ENCODE peak calls at places on chromosome 7, in eight cellular contexts. U is suprapubic skin, J is GM10248, L is astrocyte of the spinal cord, W is cardiac muscle cell, H is GM12865, N is K562, S is HFF-Myc. I is an unnamed sample.

GRCh38 chr7:112537822-112538221 is 57.0 kb downstream of the LSMEM1 start:
- DNase-seq in U (no peak), J (no peak), L (no peak), W (no peak), H (no peak), N (no peak), S (no peak), I (no peak)

GRCh38 chr7:101605611-101606010 is 23.5 kb downstream of the MYL10 start:
- DNase-seq in U (no peak), J (no peak), L (no peak), W (no peak), H (no peak), N (no peak), S (no peak), I (no peak)

GRCh38 chr7:41777894-41778596 is 75.2 kb upstream of the INHBA start:
- DNase-seq in U (no peak), J (no peak), L (no peak), W (peak), H (no peak), N (no peak), S (no peak), I (no peak)

GRCh38 chr7:42237162-42237821 is at the start of gene GLI3:
- DNase-seq in U (peak), J (peak), L (peak), W (peak), H (peak), N (peak), S (peak), I (peak)

GRCh38 chr7:90917536-90917935 is 321.4 kb downstream of the CDK14 start:
- DNase-seq in U (no peak), J (no peak), L (no peak), W (no peak), H (no peak), N (no peak), S (no peak), I (no peak)

GRCh38 chr7:13265271-13265670 is 577.8 kb downstream of the ARL4A start:
- DNase-seq in U (no peak), J (no peak), L (no peak), W (no peak), H (no peak), N (no peak), S (no peak), I (no peak)

GRCh38 chr7:43552122-43552521 is 30.8 kb upstream of the STK17A start:
- DNase-seq in U (no peak), J (no peak), L (no peak), W (no peak), H (no peak), N (no peak), S (no peak), I (no peak)

GRCh38 chr7:70615066-70615465 is 516.9 kb upstream of the GALNT17 start:
- DNase-seq in U (no peak), J (no peak), L (no peak), W (no peak), H (no peak), N (no peak), S (no peak), I (no peak)

GRCh38 chr7:129702316-129702715 is 90.8 kb downstream of the NRF1 start:
- DNase-seq in U (no peak), J (no peak), L (peak), W (peak), H (no peak), N (no peak), S (no peak), I (no peak)

GRCh38 chr7:136940917-136941316 is 72.5 kb downstream of the CHRM2 start:
- DNase-seq in U (no peak), J (no peak), L (no peak), W (no peak), H (no peak), N (no peak), S (no peak), I (no peak)

GRCh38 chr7:134698481-134698880 is 51.8 kb downstream of the BPGM start:
- DNase-seq in U (no peak), J (no peak), L (no peak), W (no peak), H (no peak), N (no peak), S (no peak), I (no peak)

GRCh38 chr7:151304856-151305255 is 36.8 kb upstream of the NUB1 start:
- DNase-seq in U (no peak), J (peak), L (peak), W (peak), H (no peak), N (peak), S (no peak), I (no peak)

GRCh38 chr7:134533288-134533771 is 6.0 kb downstream of the AKR1B10 start:
- DNase-seq in U (no peak), J (no peak), L (no peak), W (no peak), H (no peak), N (no peak), S (peak), I (no peak)

GRCh38 chr7:71408276-71408675 is 276.3 kb downstream of the GALNT17 start:
- DNase-seq in U (peak), J (no peak), L (no peak), W (no peak), H (no peak), N (no peak), S (no peak), I (no peak)

GRCh38 chr7:81603-82342 is 110.6 kb upstream of the FAM20C start:
- DNase-seq in U (no peak), J (no peak), L (no peak), W (no peak), H (no peak), N (no peak), S (no peak), I (no peak)

GRCh38 chr7:113199841-113200240 is 81.5 kb upstream of the SMIM30 start:
- DNase-seq in U (no peak), J (no peak), L (peak), W (peak), H (no peak), N (no peak), S (peak), I (no peak)

GRCh38 chr7:123770378-123770777 is 21.6 kb upstream of the WASL start:
- DNase-seq in U (no peak), J (peak), L (peak), W (peak), H (peak), N (no peak), S (no peak), I (no peak)

GRCh38 chr7:22572937-22573336 is 72.9 kb upstream of the STEAP1B start:
- DNase-seq in U (no peak), J (no peak), L (peak), W (no peak), H (no peak), N (no peak), S (peak), I (no peak)

GRCh38 chr7:130881091-130881798 is 147.2 kb upstream of the KLF14 start:
- DNase-seq in U (no peak), J (no peak), L (no peak), W (no peak), H (no peak), N (no peak), S (no peak), I (no peak)

GRCh38 chr7:18472161-18472483 is 23.4 kb upstream of the HDAC9 start:
- DNase-seq in U (no peak), J (no peak), L (no peak), W (no peak), H (no peak), N (no peak), S (no peak), I (no peak)

GRCh38 chr7:66627151-66627681 is 1.5 kb upstream of the KCTD7 start:
- DNase-seq in U (no peak), J (no peak), L (no peak), W (peak), H (peak), N (no peak), S (no peak), I (no peak)

GRCh38 chr7:157576415-157576814 is 239.6 kb downstream of the DNAJB6 start:
- DNase-seq in U (no peak), J (no peak), L (no peak), W (no peak), H (no peak), N (no peak), S (no peak), I (no peak)

GRCh38 chr7:51340029-51340838 is 23.6 kb upstream of the COBL start:
- DNase-seq in U (no peak), J (no peak), L (no peak), W (no peak), H (no peak), N (no peak), S (no peak), I (no peak)

GRCh38 chr7:111113263-111114017 is 22.5 kb downstream of the LRRN3 start:
- DNase-seq in U (no peak), J (peak), L (peak), W (peak), H (peak), N (no peak), S (no peak), I (no peak)

GRCh38 chr7:157565201-157565626 is 228.4 kb downstream of the DNAJB6 start:
- DNase-seq in U (no peak), J (no peak), L (no peak), W (no peak), H (no peak), N (no peak), S (no peak), I (no peak)

GRCh38 chr7:40873248-40873647 is 738.4 kb downstream of the SUGCT start:
- DNase-seq in U (no peak), J (no peak), L (no peak), W (no peak), H (no peak), N (no peak), S (peak), I (no peak)

GRCh38 chr7:99296471-99296870 is 23.8 kb downstream of the MYH16 start:
- DNase-seq in U (no peak), J (no peak), L (no peak), W (no peak), H (no peak), N (no peak), S (no peak), I (no peak)

GRCh38 chr7:116499168-116500070 is at the start of gene CAV2:
- DNase-seq in U (peak), J (peak), L (peak), W (peak), H (peak), N (peak), S (no peak), I (peak)

GRCh38 chr7:70775570-70776156 is 356.3 kb upstream of the GALNT17 start:
- DNase-seq in U (no peak), J (no peak), L (peak), W (peak), H (peak), N (no peak), S (no peak), I (no peak)

GRCh38 chr7:139328375-139328774 is 12.8 kb upstream of the FMC1 start:
- DNase-seq in U (no peak), J (no peak), L (peak), W (peak), H (no peak), N (no peak), S (peak), I (no peak)

GRCh38 chr7:51665045-51665785 is 348.6 kb upstream of the COBL start:
- DNase-seq in U (no peak), J (no peak), L (no peak), W (no peak), H (no peak), N (no peak), S (no peak), I (no peak)

GRCh38 chr7:114789161-114789560 is 132.7 kb upstream of the MDFIC start:
- DNase-seq in U (no peak), J (no peak), L (peak), W (peak), H (no peak), N (no peak), S (no peak), I (no peak)

GRCh38 chr7:141979611-141980010 is 6.0 kb upstream of the TAS2R38 start:
- DNase-seq in U (no peak), J (no peak), L (no peak), W (no peak), H (no peak), N (no peak), S (no peak), I (no peak)

GRCh38 chr7:83005410-83005809 is 157.3 kb downstream of the PCLO start:
- DNase-seq in U (no peak), J (no peak), L (peak), W (peak), H (peak), N (no peak), S (no peak), I (no peak)

GRCh38 chr7:123624527-123625183 is 23.0 kb downstream of the ASB15 start:
- DNase-seq in U (no peak), J (peak), L (no peak), W (peak), H (peak), N (peak), S (no peak), I (no peak)

GRCh38 chr7:27140108-27140842 is 3.2 kb downstream of the HOXA5 start:
- DNase-seq in U (no peak), J (no peak), L (peak), W (no peak), H (no peak), N (no peak), S (no peak), I (no peak)

GRCh38 chr7:138000081-138000701 is 1.7 kb downstream of the CREB3L2 start:
- DNase-seq in U (peak), J (no peak), L (peak), W (peak), H (peak), N (peak), S (peak), I (no peak)
- TF ChIP-seq CTCF in U (no peak), J (no peak), L (no peak), W (no peak), H (no peak), N (no peak), S (no peak), I (no peak)

GRCh38 chr7:118870187-118870586 is 645.7 kb downstream of the ANKRD7 start:
- DNase-seq in U (no peak), J (no peak), L (no peak), W (no peak), H (peak), N (no peak), S (no peak), I (no peak)
- TF ChIP-seq CTCF in U (no peak), J (peak), L (peak), W (no peak), H (peak), N (no peak), S (no peak), I (no peak)

DNA sequence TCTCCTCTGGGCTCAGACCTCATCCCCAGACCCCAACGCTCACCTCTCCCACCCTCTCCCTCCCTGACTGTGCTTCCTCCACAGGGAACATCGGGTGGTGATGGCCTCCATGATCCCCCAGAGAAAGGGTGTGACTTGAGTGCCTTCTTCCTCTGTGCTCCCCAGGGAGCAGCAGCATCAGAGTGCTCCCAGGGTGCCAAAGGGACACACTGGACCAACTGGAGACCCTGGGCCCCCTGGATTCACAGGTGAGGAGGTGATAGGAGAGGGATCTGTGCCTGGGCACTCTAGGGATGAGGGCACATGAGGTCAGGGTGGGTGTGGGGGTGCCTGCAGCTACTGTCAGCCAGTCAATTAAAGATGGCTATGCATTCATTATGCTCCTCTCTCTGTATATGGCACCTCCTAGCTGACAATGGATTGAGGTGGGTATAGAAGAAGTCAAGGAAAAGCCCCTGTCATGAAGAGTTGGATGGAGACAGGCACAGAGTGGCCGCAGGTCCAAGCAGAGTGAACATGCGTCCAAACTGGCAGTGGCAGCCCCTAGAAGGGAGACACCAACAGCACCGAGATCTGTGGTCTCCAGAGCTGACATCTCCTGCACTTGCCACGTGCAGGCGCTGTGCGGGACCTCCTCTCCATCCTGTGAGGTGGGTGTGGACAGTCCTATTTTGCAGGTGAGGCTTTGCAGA is 15.5 kb upstream of the VOPP1 start:
- DNase-seq in U (no peak), J (peak), L (no peak), W (no peak), H (no peak), N (no peak), S (no peak), I (no peak)
- TF ChIP-seq CTCF in U (no peak), J (no peak), L (no peak), W (no peak), H (no peak), N (peak), S (no peak), I (no peak)

GRCh38 chr7:105141068-105141467 is 127.1 kb downstream of the KMT2E start:
- DNase-seq in U (no peak), J (peak), L (peak), W (peak), H (peak), N (peak), S (peak), I (no peak)
- TF ChIP-seq CTCF in U (no peak), J (no peak), L (peak), W (peak), H (no peak), N (peak), S (peak), I (no peak)

GRCh38 chr7:81776972-81777371 is 7.1 kb upstream of the HGF start:
- DNase-seq in U (no peak), J (no peak), L (no peak), W (no peak), H (no peak), N (no peak), S (no peak), I (no peak)
- TF ChIP-seq CTCF in U (no peak), J (no peak), L (peak), W (no peak), H (no peak), N (no peak), S (no peak), I (no peak)

GRCh38 chr7:152395115-152395514 is 40.7 kb downstream of the KMT2C start:
- DNase-seq in U (no peak), J (no peak), L (peak), W (peak), H (no peak), N (no peak), S (no peak), I (no peak)
- TF ChIP-seq CTCF in U (no peak), J (no peak), L (no peak), W (no peak), H (no peak), N (no peak), S (no peak), I (no peak)

I was measured in thoracic aorta.